ENCODE peak calls at places on chromosomes 11 and 22, in five cellular contexts. One of them, this sample, is unnamed.

GRCh38 chr11:12540913-12541587 is 133.2 kb upstream of the TEAD1 start:
- DNase-seq in NCI-H510A treated with DMSO at 0.1 percent for 48 hours: no peak
- DNase-seq in neural progenitor cell: peak
- DNase-seq in iris pigment epithelial cell: peak
- DNase-seq in RCC 7860: peak
- DNase-seq in this sample: peak

GRCh38 chr11:12973529-12974181 is 35.5 kb upstream of the RASSF10 start:
- DNase-seq in NCI-H510A treated with DMSO at 0.1 percent for 48 hours: no peak
- DNase-seq in neural progenitor cell: no peak
- DNase-seq in iris pigment epithelial cell: peak
- DNase-seq in RCC 7860: no peak
- DNase-seq in this sample: no peak

GRCh38 chr22:41021039-41021654 is 70.0 kb downstream of the RBX1 start:
- DNase-seq in NCI-H510A treated with DMSO at 0.1 percent for 48 hours: peak
- DNase-seq in neural progenitor cell: peak
- DNase-seq in iris pigment epithelial cell: no peak
- DNase-seq in RCC 7860: no peak
- DNase-seq in this sample: no peak

GRCh38 chr11:60343094-60343704 is 16.1 kb downstream of the MS4A6E start:
- DNase-seq in NCI-H510A treated with DMSO at 0.1 percent for 48 hours: peak
- DNase-seq in neural progenitor cell: peak
- DNase-seq in iris pigment epithelial cell: peak
- DNase-seq in RCC 7860: no peak
- DNase-seq in this sample: peak

GRCh38 chr11:95067828-95068244 is 1.1 kb downstream of the SRSF8 start:
- DNase-seq in NCI-H510A treated with DMSO at 0.1 percent for 48 hours: peak
- DNase-seq in neural progenitor cell: no peak
- DNase-seq in iris pigment epithelial cell: no peak
- DNase-seq in RCC 7860: no peak
- DNase-seq in this sample: no peak

GRCh38 chr11:90241414-90241813 is 18.6 kb upstream of the CHORDC1 start:
- DNase-seq in NCI-H510A treated with DMSO at 0.1 percent for 48 hours: peak
- DNase-seq in neural progenitor cell: no peak
- DNase-seq in iris pigment epithelial cell: no peak
- DNase-seq in RCC 7860: no peak
- DNase-seq in this sample: no peak

GRCh38 chr11:117819096-117820040 is 5.2 kb downstream of the FXYD2 start:
- DNase-seq in NCI-H510A treated with DMSO at 0.1 percent for 48 hours: peak
- DNase-seq in neural progenitor cell: peak
- DNase-seq in iris pigment epithelial cell: peak
- DNase-seq in RCC 7860: peak
- DNase-seq in this sample: peak

GRCh38 chr22:50606126-50606525 is 5.5 kb downstream of the MAPK8IP2 start:
- DNase-seq in NCI-H510A treated with DMSO at 0.1 percent for 48 hours: no peak
- DNase-seq in neural progenitor cell: no peak
- DNase-seq in iris pigment epithelial cell: no peak
- DNase-seq in RCC 7860: no peak
- DNase-seq in this sample: peak

GRCh38 chr11:2771758-2772466 is 72.1 kb upstream of the KCNQ1OT1 start:
- DNase-seq in NCI-H510A treated with DMSO at 0.1 percent for 48 hours: no peak
- DNase-seq in neural progenitor cell: no peak
- DNase-seq in iris pigment epithelial cell: no peak
- DNase-seq in RCC 7860: no peak
- DNase-seq in this sample: no peak

GRCh38 chr11:106706355-106706754 is 311.9 kb downstream of the GUCY1A2 start:
- DNase-seq in NCI-H510A treated with DMSO at 0.1 percent for 48 hours: no peak
- DNase-seq in neural progenitor cell: no peak
- DNase-seq in iris pigment epithelial cell: peak
- DNase-seq in RCC 7860: peak
- DNase-seq in this sample: no peak

GRCh38 chr22:17501679-17502285 is 61.5 kb upstream of the SLC25A18 start:
- DNase-seq in NCI-H510A treated with DMSO at 0.1 percent for 48 hours: peak
- DNase-seq in neural progenitor cell: peak
- DNase-seq in iris pigment epithelial cell: peak
- DNase-seq in RCC 7860: peak
- DNase-seq in this sample: peak

GRCh38 chr11:74090701-74091100 is 80.1 kb downstream of the C2CD3 start:
- DNase-seq in NCI-H510A treated with DMSO at 0.1 percent for 48 hours: no peak
- DNase-seq in neural progenitor cell: peak
- DNase-seq in iris pigment epithelial cell: peak
- DNase-seq in RCC 7860: peak
- DNase-seq in this sample: no peak

GRCh38 chr22:29813563-29813962 is 24.5 kb downstream of the ASCC2 start:
- DNase-seq in NCI-H510A treated with DMSO at 0.1 percent for 48 hours: no peak
- DNase-seq in neural progenitor cell: no peak
- DNase-seq in iris pigment epithelial cell: peak
- DNase-seq in RCC 7860: peak
- DNase-seq in this sample: no peak

GRCh38 chr11:35058318-35058717 is 80.7 kb upstream of the CD44 start:
- DNase-seq in NCI-H510A treated with DMSO at 0.1 percent for 48 hours: no peak
- DNase-seq in neural progenitor cell: no peak
- DNase-seq in iris pigment epithelial cell: no peak
- DNase-seq in RCC 7860: no peak
- DNase-seq in this sample: no peak

GRCh38 chr11:59611570-59612565 is 3.7 kb downstream of the OSBP start:
- DNase-seq in NCI-H510A treated with DMSO at 0.1 percent for 48 hours: peak
- DNase-seq in neural progenitor cell: no peak
- DNase-seq in iris pigment epithelial cell: peak
- DNase-seq in RCC 7860: no peak
- DNase-seq in this sample: no peak

GRCh38 chr22:39674536-39674935 is 104.0 kb downstream of the CACNA1I start:
- DNase-seq in NCI-H510A treated with DMSO at 0.1 percent for 48 hours: no peak
- DNase-seq in neural progenitor cell: no peak
- DNase-seq in iris pigment epithelial cell: no peak
- DNase-seq in RCC 7860: peak
- DNase-seq in this sample: no peak

GRCh38 chr11:67436459-67437081 is 912 bp downstream of the PTPRCAP start:
- DNase-seq in NCI-H510A treated with DMSO at 0.1 percent for 48 hours: no peak
- DNase-seq in neural progenitor cell: no peak
- DNase-seq in iris pigment epithelial cell: no peak
- DNase-seq in RCC 7860: no peak
- DNase-seq in this sample: peak

GRCh38 chr22:22697377-22698120 is 53.1 kb downstream of the GGTLC2 start:
- DNase-seq in NCI-H510A treated with DMSO at 0.1 percent for 48 hours: no peak
- DNase-seq in neural progenitor cell: no peak
- DNase-seq in iris pigment epithelial cell: no peak
- DNase-seq in RCC 7860: no peak
- DNase-seq in this sample: no peak

GRCh38 chr11:10938650-10939387 is 81.0 kb upstream of the ZBED5 start:
- DNase-seq in NCI-H510A treated with DMSO at 0.1 percent for 48 hours: no peak
- DNase-seq in neural progenitor cell: no peak
- DNase-seq in iris pigment epithelial cell: no peak
- DNase-seq in RCC 7860: no peak
- DNase-seq in this sample: no peak

GRCh38 chr11:1832989-1833365 is 1.8 kb upstream of the SYT8 start:
- DNase-seq in NCI-H510A treated with DMSO at 0.1 percent for 48 hours: no peak
- DNase-seq in neural progenitor cell: peak
- DNase-seq in iris pigment epithelial cell: no peak
- DNase-seq in RCC 7860: no peak
- DNase-seq in this sample: no peak

GRCh38 chr11:11318961-11319360 is 34.1 kb downstream of the CSNK2A3 start:
- DNase-seq in NCI-H510A treated with DMSO at 0.1 percent for 48 hours: no peak
- DNase-seq in neural progenitor cell: no peak
- DNase-seq in iris pigment epithelial cell: no peak
- DNase-seq in RCC 7860: no peak
- DNase-seq in this sample: no peak

GRCh38 chr22:43289976-43290663 is 53.1 kb downstream of the SCUBE1 start:
- DNase-seq in NCI-H510A treated with DMSO at 0.1 percent for 48 hours: peak
- DNase-seq in neural progenitor cell: no peak
- DNase-seq in iris pigment epithelial cell: peak
- DNase-seq in RCC 7860: no peak
- DNase-seq in this sample: no peak

GRCh38 chr11:59866397-59866796 is at the start of gene TCN1:
- DNase-seq in NCI-H510A treated with DMSO at 0.1 percent for 48 hours: no peak
- DNase-seq in neural progenitor cell: no peak
- DNase-seq in iris pigment epithelial cell: peak
- DNase-seq in RCC 7860: no peak
- DNase-seq in this sample: peak

GRCh38 chr11:119112314-119113020 is 5.3 kb downstream of the C2CD2L start:
- DNase-seq in NCI-H510A treated with DMSO at 0.1 percent for 48 hours: no peak
- DNase-seq in neural progenitor cell: no peak
- DNase-seq in iris pigment epithelial cell: no peak
- DNase-seq in RCC 7860: no peak
- DNase-seq in this sample: no peak

GRCh38 chr22:47160781-47161520 is 398.5 kb downstream of the TBC1D22A start:
- DNase-seq in NCI-H510A treated with DMSO at 0.1 percent for 48 hours: no peak
- DNase-seq in neural progenitor cell: no peak
- DNase-seq in iris pigment epithelial cell: no peak
- DNase-seq in RCC 7860: no peak
- DNase-seq in this sample: no peak

GRCh38 chr11:122108192-122108799 is 7.7 kb downstream of the BLID start:
- DNase-seq in NCI-H510A treated with DMSO at 0.1 percent for 48 hours: no peak
- DNase-seq in neural progenitor cell: peak
- DNase-seq in iris pigment epithelial cell: peak
- DNase-seq in RCC 7860: peak
- DNase-seq in this sample: peak

GRCh38 chr11:80320765-80321164 is 879.9 kb upstream of the TENM4 start:
- DNase-seq in NCI-H510A treated with DMSO at 0.1 percent for 48 hours: no peak
- DNase-seq in neural progenitor cell: no peak
- DNase-seq in iris pigment epithelial cell: no peak
- DNase-seq in RCC 7860: peak
- DNase-seq in this sample: no peak